ENCODE peak calls at places on chromosomes 5 and 9, in ten cellular contexts. W is smooth muscle cell of the brain vasculature; L is stimulated activated CD8-positive, alpha-beta memory T cell treated with anti-CD3 and anti-CD28 coated beads, Interleukin-2, amount 100 ng/mL, for 48 hours; U is AG09309; O is chondrocyte; R is activated T-helper 9 cell treated with anti-CD3 and anti-CD28 coated beads, Interleukin-2, amount 50 U/mL, for 16 hours; A is NCI-H345; G is WERI-Rb-1; M is naive B cell; B is HEK293T. D is an unnamed sample.

GRCh38 chr9:112647596-112647995 is 70.3 kb downstream of the INIP start:
- DNase-seq in W (no peak), L (no peak), U (no peak), O (no peak), R (no peak), A (no peak), G (no peak), M (no peak), B (no peak), D (no peak)

GRCh38 chr9:16136961-16137360 is 584.1 kb downstream of the CCDC171 start:
- DNase-seq in W (peak), L (no peak), U (peak), O (no peak), R (no peak), A (no peak), G (peak), M (no peak), B (no peak), D (no peak)

GRCh38 chr9:38386319-38386895 is 6.1 kb upstream of the ALDH1B1 start:
- DNase-seq in W (no peak), L (no peak), U (no peak), O (no peak), R (no peak), A (no peak), G (no peak), M (no peak), B (no peak), D (no peak)

GRCh38 chr5:116502616-116503015 is 72.0 kb downstream of the SEMA6A start:
- DNase-seq in W (peak), L (no peak), U (no peak), O (no peak), R (no peak), A (no peak), G (no peak), M (no peak), B (no peak), D (no peak)

GRCh38 chr9:127139071-127139731 is 16.8 kb upstream of the ANGPTL2 start:
- DNase-seq in W (no peak), L (no peak), U (no peak), O (peak), R (no peak), A (no peak), G (peak), M (no peak), B (no peak), D (no peak)

GRCh38 chr9:24986331-24986730 is 440.6 kb upstream of the IZUMO3 start:
- DNase-seq in W (no peak), L (no peak), U (no peak), O (no peak), R (no peak), A (no peak), G (no peak), M (no peak), B (no peak), D (no peak)

GRCh38 chr9:20544953-20545622 is 77.2 kb downstream of the MLLT3 start:
- DNase-seq in W (no peak), L (no peak), U (no peak), O (no peak), R (no peak), A (no peak), G (no peak), M (no peak), B (no peak), D (no peak)

GRCh38 chr9:129023036-129023907 is 4.9 kb downstream of the SH3GLB2 start:
- DNase-seq in W (peak), L (no peak), U (peak), O (no peak), R (no peak), A (no peak), G (peak), M (no peak), B (peak), D (no peak)

GRCh38 chr5:178357127-178357526 is 124.5 kb upstream of the PHYKPL start:
- DNase-seq in W (no peak), L (no peak), U (no peak), O (peak), R (no peak), A (no peak), G (no peak), M (no peak), B (no peak), D (no peak)

GRCh38 chr5:115170128-115170923 is 618 bp upstream of the TRIM36 start:
- DNase-seq in W (no peak), L (no peak), U (no peak), O (no peak), R (no peak), A (no peak), G (peak), M (peak), B (peak), D (no peak)

GRCh38 chr5:118919016-118919415 is 69.3 kb downstream of the DTWD2 start:
- DNase-seq in W (no peak), L (no peak), U (no peak), O (no peak), R (no peak), A (no peak), G (no peak), M (no peak), B (no peak), D (no peak)

GRCh38 chr9:84379740-84380139 is 39.2 kb upstream of the SLC28A3 start:
- DNase-seq in W (no peak), L (no peak), U (no peak), O (no peak), R (no peak), A (no peak), G (no peak), M (no peak), B (no peak), D (no peak)

GRCh38 chr5:57216714-57217113 is 42.9 kb downstream of the GPBP1 start:
- DNase-seq in W (peak), L (no peak), U (peak), O (no peak), R (no peak), A (no peak), G (no peak), M (no peak), B (no peak), D (no peak)

GRCh38 chr5:178467261-178468195 is 122.7 kb downstream of the COL23A1 start:
- DNase-seq in W (no peak), L (no peak), U (no peak), O (no peak), R (no peak), A (no peak), G (no peak), M (no peak), B (no peak), D (no peak)

GRCh38 chr5:14313986-14314690 is 171.0 kb downstream of the TRIO start:
- DNase-seq in W (no peak), L (no peak), U (no peak), O (no peak), R (no peak), A (no peak), G (no peak), M (no peak), B (no peak), D (no peak)

GRCh38 chr5:132674671-132675506 is 1.1 kb downstream of the IL4 start:
- DNase-seq in W (peak), L (no peak), U (peak), O (no peak), R (no peak), A (no peak), G (no peak), M (no peak), B (no peak), D (no peak)

GRCh38 chr5:139671096-139671841 is 23.1 kb downstream of the CXXC5 start:
- DNase-seq in W (no peak), L (no peak), U (no peak), O (no peak), R (no peak), A (no peak), G (no peak), M (no peak), B (no peak), D (no peak)

GRCh38 chr5:102850503-102850902 is 95.4 kb downstream of the PAM start:
- DNase-seq in W (no peak), L (no peak), U (no peak), O (no peak), R (no peak), A (no peak), G (no peak), M (no peak), B (no peak), D (no peak)

GRCh38 chr9:86413966-86414880 is 60.0 kb upstream of the TUT7 start:
- DNase-seq in W (peak), L (no peak), U (no peak), O (no peak), R (no peak), A (peak), G (no peak), M (no peak), B (peak), D (no peak)

GRCh38 chr5:79562351-79563246 is 48.7 kb upstream of the HOMER1 start:
- DNase-seq in W (no peak), L (no peak), U (peak), O (no peak), R (no peak), A (no peak), G (no peak), M (no peak), B (no peak), D (no peak)

GRCh38 chr9:106862946-106863740 is at the start of gene ZNF462:
- DNase-seq in W (no peak), L (no peak), U (no peak), O (no peak), R (no peak), A (peak), G (peak), M (no peak), B (peak), D (peak)

GRCh38 chr9:126722252-126722921 is 82.5 kb upstream of the ZBTB43 start:
- DNase-seq in W (no peak), L (peak), U (no peak), O (no peak), R (peak), A (peak), G (peak), M (peak), B (peak), D (peak)

GRCh38 chr9:5416962-5417361 is 20.8 kb downstream of the PLGRKT start:
- DNase-seq in W (no peak), L (no peak), U (no peak), O (no peak), R (no peak), A (no peak), G (no peak), M (no peak), B (no peak), D (no peak)